ENCODE peak calls at places on chromosomes 2 and 18, in ten cellular contexts. Z is sigmoid colon, C is brain microvascular endothelial cell, R is tibial nerve, X is heart left ventricle, T is thoracic aorta, A is mammary epithelial cell, K is left ventricle myocardium inferior, V is H1, E is dorsolateral prefrontal cortex. B is an unnamed sample.

GRCh38 chr18:48851563-48851962 is 99.2 kb downstream of the SMAD7 start:
- DNase-seq in Z (no peak), C (peak), R (no peak), X (peak), T (no peak), A (no peak), K (peak), V (no peak), E (no peak), B (no peak)

GRCh38 chr2:45774688-45775244 is 123.3 kb downstream of the PRKCE start:
- DNase-seq in Z (no peak), C (no peak), R (no peak), X (no peak), T (no peak), A (no peak), K (no peak), V (no peak), E (no peak), B (no peak)

GRCh38 chr2:97761192-97761591 is 47.8 kb downstream of the ZAP70 start:
- DNase-seq in Z (no peak), C (no peak), R (no peak), X (no peak), T (no peak), A (no peak), K (no peak), V (no peak), E (no peak), B (no peak)

GRCh38 chr2:154425999-154426398 is 272.5 kb upstream of the KCNJ3 start:
- DNase-seq in Z (no peak), C (no peak), R (no peak), X (peak), T (no peak), A (peak), K (no peak), V (no peak), E (no peak), B (no peak)

GRCh38 chr2:106956879-106957278 is 70.9 kb upstream of the ST6GAL2 start:
- DNase-seq in Z (no peak), C (peak), R (no peak), X (no peak), T (no peak), A (no peak), K (no peak), V (no peak), E (no peak), B (no peak)

GRCh38 chr18:43893001-43893637 is 615.8 kb upstream of the SYT4 start:
- DNase-seq in Z (no peak), C (peak), R (no peak), X (no peak), T (no peak), A (peak), K (no peak), V (no peak), E (no peak), B (no peak)

GRCh38 chr2:70983506-70984227 is 5.2 kb downstream of the ANKRD53 start:
- DNase-seq in Z (peak), C (no peak), R (no peak), X (no peak), T (no peak), A (no peak), K (no peak), V (no peak), E (no peak), B (peak)

GRCh38 chr2:54872783-54873182 is 149.3 kb downstream of the EML6 start:
- DNase-seq in Z (no peak), C (no peak), R (no peak), X (no peak), T (no peak), A (no peak), K (no peak), V (no peak), E (no peak), B (no peak)

GRCh38 chr18:63302647-63303405 is 16.7 kb downstream of the BCL2 start:
- DNase-seq in Z (no peak), C (no peak), R (no peak), X (no peak), T (no peak), A (no peak), K (no peak), V (no peak), E (no peak), B (no peak)

GRCh38 chr18:39485696-39486095 is 1920.1 kb upstream of the CELF4 start:
- DNase-seq in Z (no peak), C (peak), R (no peak), X (no peak), T (no peak), A (no peak), K (no peak), V (no peak), E (no peak), B (no peak)

GRCh38 chr2:157784169-157784822 is 91.8 kb downstream of the ACVR1 start:
- DNase-seq in Z (peak), C (peak), R (no peak), X (peak), T (peak), A (peak), K (peak), V (no peak), E (peak), B (peak)

GRCh38 chr2:15797946-15798281 is 142.4 kb upstream of the MYCN start:
- DNase-seq in Z (no peak), C (no peak), R (no peak), X (no peak), T (no peak), A (no peak), K (no peak), V (no peak), E (no peak), B (no peak)
- TF ChIP-seq CTCF in Z (no peak), C (no peak), R (no peak), X (no peak), T (no peak), A (no peak), K (no peak), V (no peak), E (no peak), B (no peak)

DNA sequence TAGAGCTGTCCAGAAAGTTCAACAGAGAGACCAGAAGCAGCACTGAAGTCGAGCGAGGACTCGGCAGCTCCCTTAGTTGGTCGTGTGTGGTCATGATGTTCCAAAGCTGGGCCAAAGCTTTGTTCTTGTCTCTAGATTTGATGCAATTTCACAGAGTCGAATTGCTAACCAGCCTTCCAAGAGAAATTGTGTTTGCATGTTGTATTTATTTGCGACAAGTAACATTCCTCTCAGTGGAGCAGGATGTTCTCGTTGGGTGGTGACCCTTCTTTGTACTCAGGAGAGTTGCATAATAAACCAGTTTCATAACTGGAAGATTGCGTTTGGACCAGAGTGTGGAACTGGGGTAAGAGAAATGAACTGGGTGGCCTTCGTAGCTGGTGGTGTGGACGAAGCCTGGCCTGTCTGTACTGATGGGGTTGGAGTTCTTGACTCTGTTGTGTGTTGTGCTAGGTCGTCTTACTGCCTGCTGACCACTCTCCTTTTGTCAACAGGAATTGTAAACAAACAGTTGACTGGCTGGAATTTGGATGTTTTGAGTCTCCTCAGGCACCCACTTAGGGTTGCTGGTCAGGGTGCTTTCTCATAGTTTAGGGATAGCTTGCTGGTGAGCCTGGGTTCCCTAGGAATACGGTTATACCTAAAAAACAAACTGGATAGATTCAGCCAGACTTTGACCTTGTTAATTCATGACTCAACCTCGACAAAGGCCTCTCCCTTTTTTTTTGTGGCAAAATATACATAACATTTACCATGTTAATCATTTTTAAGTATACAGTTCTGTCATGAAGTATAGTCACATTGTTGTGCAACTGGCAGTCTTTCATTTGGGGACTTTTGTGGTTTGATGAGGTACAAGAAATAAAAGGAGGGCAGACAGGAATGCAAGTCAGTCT is 28.9 kb upstream of the TOGARAM2 start:
- DNase-seq in Z (peak), C (peak), R (peak), X (no peak), T (no peak), A (peak), K (no peak), V (no peak), E (no peak), B (no peak)
- H3K27ac ChIP-seq in Z (peak), C (no peak), R (peak), X (no peak), T (no peak), A (no peak), K (peak), V (no peak), E (no peak), B (no peak)

GRCh38 chr2:207144191-207144795 is 21.5 kb downstream of the KLF7 start:
- DNase-seq in Z (no peak), C (no peak), R (no peak), X (no peak), T (no peak), A (no peak), K (no peak), V (no peak), E (no peak), B (no peak)

GRCh38 chr2:207142461-207142860 is 23.3 kb downstream of the KLF7 start:
- DNase-seq in Z (no peak), C (no peak), R (no peak), X (no peak), T (no peak), A (no peak), K (no peak), V (peak), E (no peak), B (no peak)

GRCh38 chr2:207143474-207144190 is 22.1 kb downstream of the KLF7 start:
- DNase-seq in Z (peak), C (no peak), R (peak), X (peak), T (no peak), A (no peak), K (peak), V (peak), E (no peak), B (peak)

GRCh38 chr2:207141381-207141780 is 24.4 kb downstream of the KLF7 start:
- DNase-seq in Z (no peak), C (no peak), R (no peak), X (no peak), T (no peak), A (no peak), K (no peak), V (no peak), E (no peak), B (no peak)

GRCh38 chr2:207143131-207143473 is 22.6 kb downstream of the KLF7 start:
- DNase-seq in Z (no peak), C (no peak), R (no peak), X (no peak), T (no peak), A (no peak), K (no peak), V (no peak), E (no peak), B (no peak)
- H3K4me3 ChIP-seq in Z (no peak), C (no peak), R (peak), X (peak), T (peak), A (no peak), K (peak), V (no peak), E (no peak), B (peak)

DNA sequence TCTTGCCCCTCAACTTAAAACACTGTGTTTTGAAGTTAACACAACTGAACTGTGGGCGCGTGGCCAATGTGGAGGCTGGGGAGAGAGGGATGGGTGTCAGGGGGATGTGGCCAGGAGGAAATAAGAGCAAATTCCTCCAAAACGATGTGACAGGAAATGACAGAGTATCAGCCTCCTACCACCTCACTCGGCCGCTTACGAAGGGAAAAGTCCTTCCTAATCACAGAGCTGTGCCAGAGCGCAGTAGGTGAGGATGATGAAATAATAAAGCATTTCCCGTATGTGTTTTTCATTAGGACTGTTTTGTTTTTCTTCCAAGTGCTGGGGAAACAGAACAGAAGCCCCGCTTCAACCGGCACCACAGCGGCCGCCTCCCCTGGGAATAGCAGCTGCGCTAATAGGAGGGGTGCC is 440.3 kb downstream of the MTX2 start:
- DNase-seq in Z (peak), C (peak), R (no peak), X (peak), T (no peak), A (no peak), K (peak), V (no peak), E (no peak), B (no peak)
- TF ChIP-seq CTCF in Z (no peak), C (no peak), R (no peak), X (no peak), T (no peak), A (no peak), K (no peak), V (no peak), E (no peak), B (no peak)

GRCh38 chr2:38147333-38148121 is 71.6 kb upstream of the CYP1B1 start:
- DNase-seq in Z (no peak), C (peak), R (no peak), X (no peak), T (no peak), A (peak), K (no peak), V (no peak), E (no peak), B (no peak)
- H3K27ac ChIP-seq in Z (peak), C (peak), R (peak), X (peak), T (peak), A (peak), K (peak), V (no peak), E (peak), B (peak)

DNA sequence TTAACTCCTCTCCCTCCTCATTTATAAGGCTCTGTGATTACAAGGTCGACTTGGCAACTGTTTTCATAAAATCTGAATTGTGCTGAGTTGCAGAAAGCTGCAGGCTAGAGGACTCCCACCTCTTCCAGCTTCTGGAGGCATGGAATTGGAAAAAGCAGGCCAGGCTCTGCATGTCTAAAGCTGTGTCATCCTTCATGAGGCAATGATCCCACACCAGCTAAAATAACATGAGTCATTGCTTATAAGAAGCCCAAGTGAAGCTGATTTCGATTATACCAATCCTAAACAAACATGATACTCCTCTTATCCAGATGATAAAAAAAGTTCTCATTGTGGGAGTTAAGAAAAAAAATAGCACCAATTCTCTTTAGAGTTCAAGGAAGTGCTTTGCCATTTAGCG is 11.8 kb downstream of the ARHGAP28 start:
- DNase-seq in Z (no peak), C (peak), R (no peak), X (peak), T (no peak), A (peak), K (no peak), V (no peak), E (no peak), B (no peak)
- H3K4me3 ChIP-seq in Z (no peak), C (no peak), R (no peak), X (no peak), T (no peak), A (no peak), K (no peak), V (no peak), E (no peak), B (no peak)

GRCh38 chr2:43524180-43524965 is 71.5 kb downstream of the THADA start:
- DNase-seq in Z (peak), C (no peak), R (no peak), X (no peak), T (no peak), A (no peak), K (no peak), V (no peak), E (no peak), B (no peak)
- TF ChIP-seq CTCF in Z (peak), C (peak), R (peak), X (no peak), T (peak), A (peak), K (peak), V (peak), E (no peak), B (peak)

DNA sequence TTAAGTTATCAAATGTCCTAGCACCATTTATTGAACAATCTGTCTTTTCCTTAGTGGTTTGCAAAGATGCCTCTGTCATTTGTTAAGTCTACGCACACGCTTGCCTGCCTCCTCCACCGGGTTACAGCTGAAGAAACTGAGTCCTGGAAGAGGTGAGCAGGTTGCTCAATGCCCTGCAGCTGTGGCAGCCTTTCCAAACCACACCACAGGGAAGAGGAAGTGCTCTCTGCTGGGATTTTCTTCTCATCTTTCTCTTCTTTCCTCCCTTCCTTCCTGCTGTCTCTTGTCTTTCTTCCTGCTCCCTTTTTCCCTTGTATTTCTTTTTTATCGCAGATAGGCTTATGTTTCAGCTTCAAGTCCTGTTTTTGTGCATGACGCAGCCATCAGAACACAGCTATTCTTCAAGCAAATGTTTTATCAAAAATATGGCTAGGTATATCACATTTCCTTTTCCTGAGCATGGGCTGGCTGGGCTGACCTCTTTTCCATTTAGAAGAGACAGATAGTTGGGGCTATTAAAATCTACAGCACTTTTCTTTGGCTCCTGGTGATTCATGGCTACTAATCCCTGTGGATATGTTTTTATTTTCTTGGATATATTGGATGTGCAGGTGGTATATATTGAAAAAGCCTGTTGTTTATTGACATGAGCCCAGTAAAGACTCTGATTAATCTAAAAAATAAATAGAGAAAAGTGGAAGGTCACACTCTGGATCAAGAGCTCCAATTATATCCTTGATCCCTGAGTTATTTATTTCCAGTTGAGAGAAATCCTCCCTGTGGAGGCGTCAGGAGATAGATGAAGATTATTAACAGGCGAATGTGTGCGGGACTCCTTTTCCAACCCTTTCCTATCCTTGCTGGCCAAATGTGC is 214.6 kb downstream of the TSN start:
- DNase-seq in Z (no peak), C (no peak), R (no peak), X (no peak), T (no peak), A (no peak), K (no peak), V (no peak), E (no peak), B (no peak)
- H3K27ac ChIP-seq in Z (peak), C (no peak), R (peak), X (peak), T (peak), A (no peak), K (peak), V (no peak), E (peak), B (peak)